ENCODE peak calls at places on chromosome 7, in ten cellular contexts. Z is stimulated activated naive B cell treated with anti-CD40 and anti-IgM and Interleukin-4, amounts not matched to agents 10 μg/mL and 1 μg/mL and 100 μg/mL, for 72 hours; S is Kasumi-1; P is mucosa of descending colon; L is left cardiac atrium; A is NCI-H2029 treated with DMSO at 0.1 percent for 48 hours; J is ureter; X is glutamatergic neuron; E is activated T-cell treated with anti-CD3 and anti-CD28 coated beads, Interleukin-2, amount 50 U/mL, for 1 hour; G is SW480. I is an unnamed sample.

GRCh38 chr7:41501466-41501865 is 201.4 kb downstream of the INHBA start:
- DNase-seq in E (no peak), A (no peak), G (no peak), P (no peak), X (no peak), J (no peak), S (no peak), L (no peak), Z (no peak), I (no peak)

GRCh38 chr7:99094369-99094768 is 49.5 kb downstream of the SMURF1 start:
- DNase-seq in P (no peak), A (no peak), L (no peak), J (no peak), S (no peak), E (no peak), Z (no peak), X (no peak), G (no peak), I (no peak)

GRCh38 chr7:42106562-42106961 is 130.4 kb downstream of the GLI3 start:
- DNase-seq in Z (no peak), J (no peak), P (no peak), X (no peak), A (no peak), L (no peak), G (no peak), E (no peak), S (no peak), I (no peak)

GRCh38 chr7:30062587-30062986 is 34.4 kb downstream of the PLEKHA8 start:
- DNase-seq in Z (no peak), A (peak), G (peak), X (no peak), E (no peak), P (no peak), L (no peak), J (no peak), S (peak), I (no peak)

GRCh38 chr7:54689394-54690058 is 69.5 kb downstream of the SEC61G start:
- DNase-seq in Z (no peak), G (no peak), J (no peak), S (no peak), E (no peak), A (no peak), L (no peak), P (no peak), X (no peak), I (no peak)

GRCh38 chr7:104980969-104981670 is 32.9 kb upstream of the KMT2E start:
- DNase-seq in A (peak), J (no peak), P (no peak), Z (no peak), L (no peak), G (peak), X (no peak), E (no peak), S (peak), I (no peak)

GRCh38 chr7:66216687-66217086 is 11.6 kb downstream of the TPST1 start:
- DNase-seq in P (no peak), S (no peak), X (no peak), J (no peak), Z (no peak), E (no peak), G (no peak), A (no peak), L (no peak), I (no peak)

GRCh38 chr7:95772771-95773581 is 622 bp downstream of the DYNC1I1 start:
- DNase-seq in S (no peak), E (no peak), A (no peak), X (peak), L (peak), G (peak), P (peak), Z (no peak), J (peak), I (peak)

GRCh38 chr7:38368191-38368605 is 94.8 kb upstream of the TARP start:
- DNase-seq in L (peak), X (peak), G (peak), S (peak), Z (peak), E (peak), A (peak), P (peak), J (peak), I (no peak)

GRCh38 chr7:12805518-12805928 is 118.1 kb downstream of the ARL4A start:
- DNase-seq in L (no peak), X (no peak), J (no peak), S (no peak), P (no peak), G (no peak), Z (no peak), E (no peak), A (no peak), I (no peak)

GRCh38 chr7:47596502-47597202 is 14.7 kb upstream of the TNS3 start:
- DNase-seq in Z (no peak), J (no peak), L (no peak), A (no peak), X (peak), E (no peak), P (no peak), G (no peak), S (no peak), I (no peak)

GRCh38 chr7:91310829-91311460 is 46.7 kb downstream of the FZD1 start:
- DNase-seq in A (no peak), E (no peak), L (peak), J (no peak), G (no peak), S (no peak), X (no peak), P (peak), Z (no peak), I (no peak)

GRCh38 chr7:39666562-39666961 is 43.2 kb downstream of the RALA start:
- DNase-seq in G (no peak), S (no peak), L (no peak), J (no peak), A (no peak), X (no peak), Z (no peak), P (no peak), E (no peak), I (no peak)

GRCh38 chr7:98974906-98975816 is 96.8 kb downstream of the TRRAP start:
- DNase-seq in P (no peak), S (no peak), Z (no peak), L (peak), G (no peak), X (no peak), E (no peak), J (no peak), A (no peak), I (no peak)

GRCh38 chr7:100003711-100004661 is 11.4 kb upstream of the ZKSCAN1 start:
- DNase-seq in P (peak), J (no peak), E (no peak), A (peak), L (no peak), Z (no peak), S (no peak), G (no peak), X (no peak), I (no peak)

GRCh38 chr7:51053194-51053925 is 263.2 kb downstream of the COBL start:
- DNase-seq in Z (no peak), S (no peak), E (no peak), A (no peak), L (no peak), G (no peak), J (no peak), X (no peak), P (no peak), I (no peak)

GRCh38 chr7:867001-867405 is 9.4 kb upstream of the GET4 start:
- DNase-seq in L (peak), X (no peak), A (no peak), G (no peak), S (no peak), E (no peak), Z (no peak), P (peak), J (peak), I (no peak)

GRCh38 chr7:155252388-155252957 is 45.2 kb upstream of the INSIG1 start:
- DNase-seq in Z (no peak), S (no peak), E (no peak), A (no peak), P (no peak), X (no peak), L (no peak), J (no peak), G (no peak), I (no peak)

GRCh38 chr7:116985575-116985974 is 32.3 kb downstream of the ST7 start:
- DNase-seq in Z (no peak), A (no peak), J (no peak), S (no peak), E (no peak), G (no peak), L (no peak), X (no peak), P (no peak), I (no peak)

GRCh38 chr7:28360739-28361138 is 51.6 kb upstream of the CREB5 start:
- DNase-seq in J (no peak), G (no peak), X (no peak), L (no peak), A (no peak), Z (no peak), S (no peak), P (no peak), E (no peak), I (no peak)

GRCh38 chr7:120988591-120989299 is at the start of gene CPED1:
- DNase-seq in X (peak), Z (peak), J (peak), E (peak), S (peak), A (no peak), L (peak), P (peak), G (peak), I (no peak)

GRCh38 chr7:112266595-112267270 is 60.2 kb downstream of the ZNF277 start:
- DNase-seq in X (no peak), P (no peak), A (no peak), Z (no peak), J (no peak), S (peak), G (peak), E (no peak), L (no peak), I (no peak)

GRCh38 chr7:108239501-108240225 is 109.5 kb upstream of the LAMB4 start:
- DNase-seq in J (no peak), G (no peak), E (no peak), Z (no peak), X (no peak), A (peak), S (no peak), L (no peak), P (no peak), I (no peak)

GRCh38 chr7:111168182-111168581 is 77.3 kb downstream of the LRRN3 start:
- DNase-seq in Z (no peak), A (no peak), S (no peak), E (no peak), P (no peak), J (no peak), L (no peak), G (no peak), X (no peak), I (no peak)

GRCh38 chr7:135758531-135758932 is 9.9 kb upstream of the FAM180A start:
- DNase-seq in P (no peak), Z (no peak), S (no peak), J (no peak), E (no peak), X (no peak), G (no peak), A (no peak), L (peak), I (no peak)

GRCh38 chr7:39757604-39758003 is 134.2 kb downstream of the RALA start:
- DNase-seq in S (no peak), P (no peak), G (no peak), E (no peak), Z (no peak), X (no peak), J (no peak), A (no peak), L (no peak), I (no peak)

GRCh38 chr7:31899356-31899927 is 170.8 kb downstream of the PDE1C start:
- DNase-seq in S (no peak), P (no peak), J (no peak), E (no peak), G (no peak), A (no peak), X (no peak), Z (no peak), L (no peak), I (no peak)

GRCh38 chr7:47227762-47228177 is 354.1 kb downstream of the TNS3 start:
- DNase-seq in A (no peak), S (no peak), G (peak), Z (peak), X (no peak), L (peak), E (no peak), P (peak), J (no peak), I (no peak)

GRCh38 chr7:125481323-125481722 is 551.7 kb upstream of the POT1 start:
- DNase-seq in E (no peak), Z (no peak), X (no peak), S (no peak), G (no peak), P (no peak), J (no peak), L (no peak), A (no peak), I (no peak)

GRCh38 chr7:158946771-158947170 is 90.4 kb downstream of the DYNC2I1 start:
- DNase-seq in S (no peak), J (no peak), E (no peak), X (no peak), L (no peak), G (no peak), P (no peak), A (no peak), Z (no peak), I (no peak)

GRCh38 chr7:122298618-122299017 is 5.9 kb downstream of the FEZF1 start:
- DNase-seq in Z (no peak), E (no peak), G (no peak), L (no peak), J (no peak), X (no peak), S (no peak), P (no peak), A (no peak), I (no peak)

GRCh38 chr7:24035653-24036414 is 248.2 kb upstream of the NPY start:
- DNase-seq in S (no peak), P (no peak), X (no peak), G (no peak), A (no peak), E (no peak), J (no peak), L (no peak), Z (no peak), I (no peak)

GRCh38 chr7:141208539-141208938 is 134.7 kb downstream of the TMEM178B start:
- DNase-seq in P (no peak), L (no peak), G (no peak), J (peak), S (no peak), A (peak), E (no peak), X (no peak), Z (no peak), I (no peak)

GRCh38 chr7:130491841-130492518 is at the start of gene MEST:
- DNase-seq in J (no peak), Z (no peak), E (peak), X (peak), P (no peak), G (no peak), L (peak), S (no peak), A (no peak), I (no peak)